ENCODE peak calls at places on chromosomes 12 and 14, in four cellular contexts. B, X, U and T are unnamed samples.

GRCh38 chr12:52238916-52239649 is 6.0 kb downstream of the KRT7 start:
- DNase-seq in X (no peak), U (no peak), B (peak; percentile 53), T (no peak)

GRCh38 chr14:34857689-34858449 is 17.3 kb downstream of the BAZ1A start:
- DNase-seq in U (no peak), B (no peak), X (no peak), T (no peak)

GRCh38 chr14:72404106-72404774 is 472.0 kb downstream of the RGS6 start:
- DNase-seq in X (no peak), U (no peak), B (no peak), T (no peak)

GRCh38 chr12:79668113-79668512 is 22.7 kb downstream of the PAWR start:
- DNase-seq in X (no peak), B (no peak), U (no peak), T (no peak)

GRCh38 chr12:105836235-105836634 is 302.5 kb downstream of the NUAK1 start:
- DNase-seq in U (no peak), X (no peak), B (no peak), T (no peak)

GRCh38 chr14:67486890-67487289 is 1.6 kb downstream of the TMEM229B start:
- DNase-seq in X (no peak), U (no peak), B (no peak), T (no peak)

GRCh38 chr12:57129311-57130288 is 1.3 kb downstream of the LRP1 start:
- DNase-seq in X (no peak), B (no peak), U (no peak), T (no peak)

GRCh38 chr12:64824500-64825142 is at the start of gene TBC1D30:
- DNase-seq in B (no peak), X (no peak), U (no peak), T (no peak)

GRCh38 chr12:23753627-23754358 is 195.7 kb downstream of the SOX5 start:
- DNase-seq in B (no peak), X (no peak), U (no peak), T (no peak)

GRCh38 chr14:100147181-100147631 is 12.2 kb downstream of the DEGS2 start:
- DNase-seq in U (peak; percentile 64), X (no peak), B (no peak), T (no peak)

GRCh38 chr14:22547309-22547947 is 41.6 kb downstream of the DAD1 start:
- DNase-seq in X (no peak), B (no peak), U (no peak), T (no peak)

GRCh38 chr14:102878970-102879460 is 43.4 kb upstream of the AMN start:
- DNase-seq in U (no peak), X (peak; percentile 68), B (peak; percentile 12), T (no peak)
- TF ChIP-seq CTCF in U (no peak), X (no peak), B (no peak), T (no peak)

DNA sequence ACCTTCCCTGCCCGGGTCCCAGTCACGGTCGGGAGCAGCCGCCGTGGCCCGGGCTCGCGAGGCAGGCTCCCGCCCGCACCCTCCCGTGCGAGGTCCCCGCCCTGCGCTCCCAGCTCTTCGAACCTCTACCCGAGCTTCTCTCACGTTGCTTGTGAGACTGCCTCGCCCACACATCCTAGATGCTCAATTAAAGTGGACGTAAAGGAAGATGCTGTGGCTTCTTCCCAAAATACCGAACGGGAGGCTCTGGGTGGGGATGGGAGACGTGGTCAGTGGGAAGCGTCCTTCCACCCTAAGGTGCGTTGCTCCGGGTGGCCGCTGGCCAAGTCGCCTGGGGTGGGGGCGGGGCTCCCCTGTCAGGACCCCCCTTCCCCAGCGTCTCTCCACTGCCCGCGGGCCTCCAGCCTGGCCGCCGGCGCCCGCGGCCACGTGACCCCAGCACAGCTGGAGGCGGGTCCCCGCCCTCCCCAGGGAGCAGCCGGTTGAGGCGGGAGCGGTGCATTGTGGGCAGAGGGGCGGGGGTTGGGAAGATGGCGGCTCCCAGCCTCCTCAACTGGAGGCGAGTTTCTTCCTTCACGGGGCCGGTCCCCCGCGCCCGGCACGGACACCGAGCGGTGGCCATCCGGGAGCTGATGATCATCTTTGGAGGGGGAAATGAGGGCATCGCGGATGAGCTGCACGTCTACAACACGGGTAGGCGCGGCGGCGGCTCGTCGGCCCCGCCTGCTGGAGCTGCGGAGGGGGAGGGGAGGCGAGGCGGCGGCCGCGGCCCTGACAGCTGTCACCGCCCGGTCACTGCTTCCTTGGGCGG is at the start of gene HCFC2:
- DNase-seq in B (peak; percentile 82), X (peak; percentile 95), U (peak; percentile 82), T (peak; percentile 55)
- H3K4me3 ChIP-seq in B (peak within 1 kb of the TSS; percentile 77), X (peak within 1 kb of the TSS; percentile 66), U (peak within 1 kb of the TSS; percentile 98), T (peak within 1 kb of the TSS; percentile 86)

DNA sequence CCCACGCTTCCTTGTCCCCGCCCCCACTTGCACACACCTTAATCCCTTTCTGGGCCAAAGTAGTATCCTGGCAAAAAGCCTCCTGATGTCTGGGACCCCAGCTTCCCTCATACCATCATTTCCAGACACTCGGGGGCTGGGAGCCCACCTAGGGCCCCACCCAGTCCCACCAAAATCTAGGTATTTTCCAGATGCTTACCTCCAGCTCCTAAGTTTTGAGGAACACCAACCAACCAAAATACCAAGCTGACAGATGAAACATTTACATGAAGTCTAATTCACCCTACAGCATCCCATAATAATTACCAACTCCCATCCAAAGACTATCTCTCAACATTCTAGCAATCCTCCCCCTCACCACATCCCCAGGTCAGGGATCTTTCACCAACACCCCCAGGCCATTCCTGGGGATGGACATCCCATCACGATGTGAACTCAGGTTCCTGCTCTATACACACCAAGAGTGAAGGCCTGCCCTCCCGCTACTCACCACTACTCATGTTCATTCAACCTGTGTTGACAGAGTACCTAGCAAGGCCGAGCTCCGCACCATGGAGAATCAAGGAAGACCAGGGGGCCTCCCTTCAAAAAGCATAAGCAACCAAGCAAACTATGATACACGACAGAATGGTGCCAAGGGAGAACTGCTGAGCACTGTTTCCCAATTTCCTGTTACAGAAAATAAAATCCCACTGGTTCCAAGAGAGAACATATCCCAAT is 1.6 kb upstream of the CHD4 start:
- DNase-seq in U (no peak), B (peak; percentile 58), X (no peak), T (no peak)
- TF ChIP-seq CTCF in U (no peak), B (no peak), X (no peak), T (no peak)

GRCh38 chr12:70686907-70687306 is 49.7 kb upstream of the PTPRB start:
- DNase-seq in B (no peak), U (no peak), X (no peak), T (no peak)

GRCh38 chr12:70686299-70686698 is 49.1 kb upstream of the PTPRB start:
- DNase-seq in U (no peak), B (no peak), X (no peak), T (no peak)

GRCh38 chr12:70683976-70684375 is 46.7 kb upstream of the PTPRB start:
- DNase-seq in X (no peak), B (no peak), U (no peak), T (no peak)
- H3K4me3 ChIP-seq in X (no peak overlapping the region), B (no peak overlapping the region), U (no peak overlapping the region), T (no peak overlapping the region)

DNA sequence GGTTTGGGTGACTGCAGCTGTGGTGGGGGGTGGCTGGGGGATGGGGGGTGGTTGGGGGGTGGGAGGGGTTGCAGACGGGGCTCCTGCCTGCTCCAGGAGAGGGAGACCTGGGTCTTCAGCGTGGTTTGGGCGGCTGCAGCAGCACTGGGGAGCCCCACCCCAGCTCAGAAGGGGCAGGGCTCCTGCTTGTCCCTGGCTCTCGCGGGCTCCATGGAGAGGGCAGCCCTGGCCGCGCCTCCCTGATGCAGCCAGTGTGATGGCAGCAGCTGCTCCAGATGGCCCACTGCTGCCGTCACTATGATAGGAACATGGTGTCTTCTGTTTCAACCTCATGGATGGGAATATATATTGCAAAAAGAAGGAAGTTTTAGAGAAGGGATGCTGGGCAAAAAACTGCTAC is 22.9 kb downstream of the TRHDE start:
- DNase-seq in U (no peak), X (no peak), B (no peak), T (no peak)
- TF ChIP-seq CTCF in U (no peak), X (no peak), B (no peak), T (no peak)

DNA sequence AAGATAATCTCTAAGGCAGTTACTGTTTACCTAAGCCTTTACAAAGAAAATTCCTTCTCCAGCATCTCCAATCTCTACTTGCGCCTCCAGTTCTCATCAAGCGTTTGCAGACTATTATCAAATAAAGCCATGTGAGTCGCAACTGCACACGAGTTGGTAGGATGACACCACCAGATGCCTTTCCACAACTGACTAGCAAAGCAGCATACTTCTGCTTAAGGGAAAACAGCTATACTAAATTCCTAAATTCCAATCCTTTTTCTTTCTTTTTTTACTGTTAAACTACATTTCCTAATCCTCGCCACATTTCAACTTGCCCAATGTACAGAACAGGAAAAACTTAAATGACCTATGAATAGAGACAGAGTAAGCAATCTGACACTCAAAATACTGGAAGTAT is 166.7 kb downstream of the ITPR2 start:
- DNase-seq in B (no peak), X (no peak), U (no peak), T (no peak)
- H3K4me3 ChIP-seq in B (no peak overlapping the region), X (no peak overlapping the region), U (no peak overlapping the region), T (no peak overlapping the region)

DNA sequence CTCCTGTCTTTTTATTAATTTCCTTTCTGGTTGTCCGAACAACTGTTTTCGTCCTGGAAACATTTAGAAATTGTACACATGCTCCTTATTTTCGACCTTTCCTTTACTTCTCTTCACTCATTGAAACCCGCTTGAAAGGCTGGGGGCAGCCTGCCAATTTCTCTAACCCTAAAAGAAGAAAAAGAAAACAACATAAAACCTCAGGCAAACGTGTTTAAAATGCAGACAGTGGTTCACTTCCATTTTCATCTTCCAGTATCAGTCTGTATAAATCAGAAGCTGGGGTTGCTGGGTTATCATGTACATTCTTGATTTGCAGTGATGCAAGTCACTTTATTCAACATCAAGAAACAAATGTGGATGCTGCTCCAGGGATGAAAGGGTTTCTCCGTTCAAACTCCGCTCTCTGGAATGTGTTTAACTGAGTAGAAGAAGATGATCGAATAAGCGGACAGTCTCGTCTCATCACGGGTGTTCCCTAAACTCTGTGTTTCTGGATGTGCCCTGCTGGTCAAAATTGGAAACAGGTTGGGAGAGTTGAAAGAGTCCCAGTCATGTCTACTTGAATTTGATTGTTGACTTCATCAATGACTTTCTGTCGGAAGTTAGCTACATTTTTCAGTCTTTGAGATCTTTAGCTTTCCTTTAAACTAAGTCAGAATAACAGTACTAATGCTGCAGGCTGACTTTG is 1042.2 kb downstream of the BCL11B start:
- DNase-seq in X (no peak), B (no peak), U (no peak), T (no peak)
- TF ChIP-seq CTCF in X (no peak), B (no peak), U (no peak), T (no peak)